ENCODE peak calls at places on chromosomes 2 and 18, in five cellular contexts. P, C, D, I and U are unnamed samples.

GRCh38 chr2:231318954-231319353 is 76.6 kb upstream of the B3GNT7 start:
- DNase-seq in P (no peak), C (no peak), D (no peak), I (no peak), U (no peak)

GRCh38 chr2:42888321-42888720 is 95.9 kb upstream of the HAAO start:
- DNase-seq in P (no peak), C (no peak), D (no peak), I (no peak), U (no peak)

GRCh38 chr2:203225423-203226039 is 13.3 kb upstream of the CYP20A1 start:
- DNase-seq in P (no peak), C (no peak), D (no peak), I (peak; percentile 21), U (peak; percentile 36)

GRCh38 chr18:74395630-74396251 is 61.4 kb downstream of the DIPK1C start:
- DNase-seq in P (no peak), C (no peak), D (no peak), I (no peak), U (no peak)

GRCh38 chr18:6960656-6961055 is 156.9 kb downstream of the LAMA1 start:
- DNase-seq in P (no peak), C (no peak), D (no peak), I (no peak), U (no peak)

GRCh38 chr2:46982356-46983064 is 66.9 kb upstream of the MCFD2 start:
- DNase-seq in P (no peak), C (no peak), D (no peak), I (no peak), U (no peak)

GRCh38 chr2:10547011-10547410 is 98.9 kb upstream of the ODC1 start:
- DNase-seq in P (peak; percentile 68), C (no peak), D (no peak), I (no peak), U (no peak)

GRCh38 chr18:56036673-56037072 is 448.7 kb upstream of the TCF4 start:
- DNase-seq in P (no peak), C (no peak), D (no peak), I (no peak), U (no peak)

GRCh38 chr18:13397504-13398163 is 179.1 kb downstream of the LDLRAD4 start:
- DNase-seq in P (no peak), C (no peak), D (no peak), I (no peak), U (no peak)

GRCh38 chr2:20625920-20626697 is 24.8 kb downstream of the HS1BP3 start:
- DNase-seq in P (no peak), C (no peak), D (no peak), I (no peak), U (no peak)

GRCh38 chr2:2662847-2663356 is 331.8 kb upstream of the MYT1L start:
- DNase-seq in P (no peak), C (no peak), D (no peak), I (no peak), U (no peak)

GRCh38 chr2:205712508-205712907 is 30.2 kb downstream of the NRP2 start:
- DNase-seq in P (no peak), C (no peak), D (no peak), I (no peak), U (no peak)

GRCh38 chr2:101961287-101962242 is 30.2 kb upstream of the IL1R2 start:
- DNase-seq in P (no peak), C (no peak), D (no peak), I (peak; percentile 58), U (no peak)

GRCh38 chr2:152646775-152647174 is 70.5 kb downstream of the PRPF40A start:
- DNase-seq in P (no peak), C (no peak), D (peak; percentile 33), I (no peak), U (peak; percentile 4)

GRCh38 chr2:188788621-188789020 is 185.6 kb upstream of the COL3A1 start:
- DNase-seq in P (no peak), C (no peak), D (no peak), I (no peak), U (peak; percentile 55)

GRCh38 chr2:108449410-108450200 is 599 bp downstream of the GCC2 start:
- DNase-seq in P (no peak), C (no peak), D (peak; percentile 39), I (no peak), U (peak; percentile 28)

GRCh38 chr2:121019756-121020155 is 265.2 kb downstream of the TFCP2L1 start:
- DNase-seq in P (no peak), C (no peak), D (no peak), I (no peak), U (no peak)

GRCh38 chr18:73908323-73908722 is 239.3 kb downstream of the FBXO15 start:
- DNase-seq in P (no peak), C (no peak), D (peak; percentile 82), I (no peak), U (no peak)

GRCh38 chr2:74286725-74287124 is 56.5 kb downstream of the SLC4A5 start:
- DNase-seq in P (no peak), C (no peak), D (no peak), I (no peak), U (no peak)

GRCh38 chr2:157160131-157160530 is 97.4 kb upstream of the GALNT5 start:
- DNase-seq in P (no peak), C (no peak), D (no peak), I (no peak), U (no peak)

GRCh38 chr2:24831736-24832421 is 38.7 kb downstream of the CENPO start:
- DNase-seq in P (no peak), C (no peak), D (peak; percentile 65), I (no peak), U (no peak)

GRCh38 chr2:165594231-165594934 is 124.9 kb downstream of the CSRNP3 start:
- DNase-seq in P (no peak), C (no peak), D (no peak), I (no peak), U (no peak)

GRCh38 chr2:18319987-18320386 is 240.5 kb downstream of the RDH14 start:
- DNase-seq in P (no peak), C (no peak), D (no peak), I (no peak), U (no peak)

GRCh38 chr2:109635426-109636289 is 21.5 kb downstream of the SOWAHC start:
- DNase-seq in P (no peak), C (no peak), D (no peak), I (no peak), U (no peak)

GRCh38 chr2:132438650-132439030 is 22.0 kb downstream of the GPR39 start:
- DNase-seq in P (peak; percentile 33), C (no peak), D (no peak), I (no peak), U (peak; percentile 82)

GRCh38 chr2:115161531-115162453 is 719.4 kb downstream of the DPP10 start:
- DNase-seq in P (no peak), C (no peak), D (peak; percentile 61), I (no peak), U (no peak)

GRCh38 chr2:44184106-44184505 is 15.4 kb downstream of the PPM1B start:
- DNase-seq in P (no peak), C (no peak), D (no peak), I (no peak), U (no peak)

GRCh38 chr2:172772637-172773036 is 37.0 kb downstream of the RAPGEF4 start:
- DNase-seq in P (no peak), C (no peak), D (no peak), I (no peak), U (no peak)

GRCh38 chr2:138007431-138007830 is 43.2 kb downstream of the HNMT start:
- DNase-seq in P (no peak), C (no peak), D (no peak), I (no peak), U (no peak)

GRCh38 chr2:230715201-230715600 is 2.6 kb downstream of the CAB39 start:
- DNase-seq in P (no peak), C (no peak), D (no peak), I (peak; percentile 35), U (no peak)

GRCh38 chr2:197306691-197307030 is 3.9 kb downstream of the ANKRD44 start:
- DNase-seq in P (no peak), C (no peak), D (no peak), I (peak; percentile 41), U (no peak)

GRCh38 chr2:99278793-99279291 is 22.2 kb downstream of the LYG1 start:
- DNase-seq in P (no peak), C (no peak), D (no peak), I (no peak), U (no peak)

GRCh38 chr2:103616891-103617290 is 855.1 kb downstream of the TMEM182 start:
- DNase-seq in P (no peak), C (no peak), D (no peak), I (no peak), U (no peak)

GRCh38 chr2:216792222-216793001 is 67.5 kb downstream of the TNP1 start:
- DNase-seq in P (no peak), C (no peak), D (no peak), I (no peak), U (no peak)

GRCh38 chr2:66714651-66715050 is 279.7 kb downstream of the MEIS1 start:
- DNase-seq in P (no peak), C (no peak), D (no peak), I (no peak), U (no peak)

GRCh38 chr2:217703999-217704398 is 298.8 kb downstream of the TNS1 start:
- DNase-seq in P (no peak), C (no peak), D (no peak), I (no peak), U (no peak)

GRCh38 chr2:174495365-174496012 is 8.7 kb upstream of the GPR155 start:
- DNase-seq in P (no peak), C (no peak), D (peak; percentile 46), I (no peak), U (no peak)